ENCODE peak calls at places on chromosomes 12 and 14, in six cellular contexts. A, T, X, M, K and S are unnamed samples.

GRCh38 chr12:67355428-67356385 is 86.5 kb downstream of the CAND1 start:
- DNase-seq in M (peak), A (no peak), X (no peak), T (peak), K (no peak), S (no peak)

GRCh38 chr12:109192358-109192757 is 76.0 kb downstream of the ACACB start:
- DNase-seq in K (peak), M (peak), T (no peak), X (no peak), A (no peak), S (no peak)

GRCh38 chr12:79555006-79555925 is 135.5 kb downstream of the PAWR start:
- DNase-seq in X (no peak), T (no peak), K (no peak), A (no peak), M (peak), S (no peak)

GRCh38 chr12:103928736-103929050 is 1.5 kb upstream of the HSP90B1 start:
- DNase-seq in A (peak), K (no peak), X (peak), T (no peak), M (no peak), S (peak)

GRCh38 chr12:109432431-109432830 is 44.7 kb downstream of the KCTD10 start:
- DNase-seq in X (no peak), A (no peak), K (no peak), T (no peak), M (no peak), S (no peak)

GRCh38 chr14:54814076-54814475 is 88.5 kb downstream of the GCH1 start:
- DNase-seq in T (no peak), X (no peak), A (no peak), K (no peak), M (no peak), S (no peak)

GRCh38 chr12:63982787-63983186 is 138.3 kb downstream of the SRGAP1 start:
- DNase-seq in M (no peak), A (no peak), T (no peak), X (no peak), K (no peak), S (no peak)

GRCh38 chr12:38695057-38695456 is 210.3 kb downstream of the CPNE8 start:
- DNase-seq in A (no peak), X (no peak), T (no peak), M (no peak), K (no peak), S (no peak)

GRCh38 chr14:20688167-20688839 is at the start of gene ANG:
- DNase-seq in X (no peak), M (no peak), T (no peak), A (no peak), K (no peak), S (no peak)

GRCh38 chr12:57127101-57127709 is 1.1 kb upstream of the LRP1 start:
- DNase-seq in X (peak), T (no peak), M (peak), A (peak), K (no peak), S (peak)

GRCh38 chr14:76133103-76133502 is 18.6 kb upstream of the GPATCH2L start:
- DNase-seq in M (peak), A (no peak), T (no peak), X (no peak), K (no peak), S (no peak)

GRCh38 chr14:37595809-37596595 is 573 bp downstream of the TTC6 start:
- DNase-seq in T (no peak), M (no peak), A (peak), X (no peak), K (no peak), S (peak)

GRCh38 chr14:89779707-89780106 is 174.8 kb downstream of the EFCAB11 start:
- DNase-seq in X (no peak), A (no peak), K (no peak), M (no peak), T (no peak), S (no peak)

GRCh38 chr12:115761784-115762183 is 515.7 kb downstream of the MED13L start:
- DNase-seq in A (no peak), K (no peak), T (no peak), X (no peak), M (no peak), S (no peak)

GRCh38 chr14:73717998-73718741 is 4.0 kb upstream of the PNMA1 start:
- DNase-seq in T (no peak), A (peak), K (no peak), M (no peak), X (no peak), S (no peak)

GRCh38 chr12:125853670-125854069 is 788.4 kb downstream of the AACS start:
- DNase-seq in A (no peak), M (no peak), K (no peak), X (no peak), T (no peak), S (no peak)

GRCh38 chr12:122003646-122004611 is 17.8 kb upstream of the BCL7A start:
- DNase-seq in K (no peak), M (no peak), T (no peak), X (no peak), A (no peak), S (no peak)

GRCh38 chr12:51307655-51308593 is 16.1 kb downstream of the BIN2 start:
- DNase-seq in M (peak), K (peak), A (peak), X (no peak), T (peak), S (peak)

GRCh38 chr14:93013368-93013719 is 90.4 kb downstream of the CHGA start:
- DNase-seq in K (no peak), A (no peak), T (no peak), X (peak), M (no peak), S (no peak)

GRCh38 chr12:89870413-89871184 is 162.0 kb upstream of the ATP2B1 start:
- DNase-seq in M (no peak), A (no peak), X (no peak), T (no peak), K (no peak), S (no peak)